ENCODE peak calls at places on chromosome 1, in ten cellular contexts. D, S, B, Q, Y, W, A, U, E and N are unnamed samples.

GRCh38 chr1:242670019-242670418 is 145.5 kb upstream of the PLD5 start:
- DNase-seq in D (no peak), S (no peak), B (no peak), Q (no peak), Y (no peak), W (no peak), A (no peak), U (no peak), E (no peak), N (no peak)

GRCh38 chr1:180131510-180131909 is 23.2 kb upstream of the QSOX1 start:
- DNase-seq in D (no peak), S (no peak), B (peak), Q (no peak), Y (no peak), W (no peak), A (no peak), U (no peak), E (no peak), N (no peak)

GRCh38 chr1:108503062-108503740 is 53.1 kb downstream of the NBPF6 start:
- DNase-seq in D (no peak), S (no peak), B (no peak), Q (no peak), Y (no peak), W (no peak), A (peak), U (no peak), E (no peak), N (no peak)

GRCh38 chr1:240344918-240345317 is 253.2 kb downstream of the FMN2 start:
- DNase-seq in D (no peak), S (no peak), B (no peak), Q (no peak), Y (no peak), W (no peak), A (no peak), U (no peak), E (no peak), N (no peak)

GRCh38 chr1:165633624-165634023 is 2.6 kb downstream of the MGST3 start:
- DNase-seq in D (no peak), S (no peak), B (peak), Q (no peak), Y (no peak), W (no peak), A (no peak), U (no peak), E (no peak), N (no peak)

GRCh38 chr1:64917328-64917861 is 49.0 kb downstream of the JAK1 start:
- DNase-seq in D (peak), S (peak), B (peak), Q (peak), Y (peak), W (no peak), A (peak), U (peak), E (no peak), N (no peak)

GRCh38 chr1:42853116-42853884 is 6.9 kb downstream of the ZNF691 start:
- DNase-seq in D (no peak), S (no peak), B (no peak), Q (no peak), Y (no peak), W (no peak), A (no peak), U (no peak), E (no peak), N (no peak)

GRCh38 chr1:153635872-153636271 is 2.0 kb downstream of the CHTOP start:
- DNase-seq in D (no peak), S (no peak), B (no peak), Q (no peak), Y (no peak), W (no peak), A (no peak), U (no peak), E (no peak), N (no peak)

GRCh38 chr1:82162526-82163420 is 362.0 kb downstream of the ADGRL2 start:
- DNase-seq in D (no peak), S (no peak), B (no peak), Q (no peak), Y (no peak), W (no peak), A (no peak), U (no peak), E (no peak), N (no peak)

DNA sequence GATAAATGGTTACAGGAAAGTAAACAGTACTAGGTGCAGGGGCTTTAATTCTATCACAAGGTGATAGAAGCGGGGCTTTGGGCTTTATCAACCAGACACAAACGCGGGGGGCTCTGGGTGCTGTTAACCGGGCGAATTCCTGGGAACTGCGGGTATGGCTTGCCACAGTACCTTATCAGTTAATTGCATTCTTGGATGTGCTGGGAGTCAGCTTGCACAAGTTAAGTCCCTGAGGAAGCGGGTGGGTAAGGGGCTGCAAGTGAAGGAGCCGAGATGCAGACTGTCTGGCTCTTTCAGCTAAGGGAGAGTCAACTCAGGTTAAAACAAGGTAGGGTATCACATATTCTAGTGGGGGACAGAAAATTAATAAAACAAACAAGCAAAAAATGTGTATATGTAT is 661 bp downstream of the GBP4 start:
- DNase-seq in D (no peak), S (no peak), B (peak), Q (no peak), Y (no peak), W (no peak), A (peak), U (no peak), E (no peak), N (no peak)
- H3K4me3 ChIP-seq in D (no peak), S (peak), B (peak), Q (peak), Y (peak), W (peak), A (no peak), U (peak), E (peak), N (peak)

GRCh38 chr1:173870252-173871075 is 2.3 kb downstream of the ZBTB37 start:
- DNase-seq in D (no peak), S (peak), B (peak), Q (peak), Y (no peak), W (no peak), A (no peak), U (no peak), E (peak), N (peak)
- TF ChIP-seq POLR2AphosphoS5 in D (no peak), S (peak), B (peak), Q (no peak), Y (no peak), W (no peak), A (no peak), U (no peak), E (peak), N (no peak)

GRCh38 chr1:160795951-160796383 is at the start of gene LY9:
- DNase-seq in D (no peak), S (peak), B (no peak), Q (peak), Y (no peak), W (no peak), A (no peak), U (no peak), E (peak), N (peak)
- H3K4me3 ChIP-seq in D (no peak), S (no peak), B (no peak), Q (no peak), Y (peak), W (no peak), A (no peak), U (no peak), E (peak), N (peak)

GRCh38 chr1:35178874-35179380 is 14.0 kb downstream of the SFPQ start:
- DNase-seq in D (no peak), S (no peak), B (no peak), Q (no peak), Y (no peak), W (no peak), A (no peak), U (no peak), E (no peak), N (no peak)
- TF ChIP-seq POLR2AphosphoS5 in D (no peak), S (no peak), B (no peak), Q (no peak), Y (no peak), W (no peak), A (no peak), U (no peak), E (peak), N (no peak)

DNA sequence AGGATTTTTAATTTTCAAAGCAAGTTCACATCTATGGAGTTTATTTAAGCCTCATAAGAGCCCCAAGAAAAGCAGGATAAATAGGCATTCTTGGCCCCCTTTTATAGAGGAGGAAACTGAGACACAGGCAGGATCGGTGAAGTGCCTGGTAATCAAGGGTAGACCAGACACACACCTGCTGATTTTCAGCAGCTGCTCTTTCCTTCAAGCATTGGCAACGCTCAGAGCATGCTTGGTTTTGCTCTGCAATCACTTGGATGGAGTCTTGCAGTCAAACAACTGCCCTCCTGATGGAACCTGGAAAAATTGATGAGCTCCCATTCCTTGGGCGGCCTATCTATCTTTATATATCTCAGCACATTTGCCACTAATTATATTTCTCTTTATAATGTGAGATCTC is 478.9 kb upstream of the CAMK1G start:
- DNase-seq in D (no peak), S (no peak), B (no peak), Q (no peak), Y (no peak), W (no peak), A (no peak), U (no peak), E (no peak), N (no peak)
- H3K4me3 ChIP-seq in D (no peak), S (no peak), B (no peak), Q (no peak), Y (no peak), W (no peak), A (no peak), U (no peak), E (no peak), N (no peak)

GRCh38 chr1:155174334-155175280 is 958 bp downstream of the TRIM46 start:
- DNase-seq in D (no peak), S (peak), B (peak), Q (peak), Y (peak), W (no peak), A (peak), U (peak), E (peak), N (peak)

GRCh38 chr1:155171836-155172731 is 1.0 kb downstream of the KRTCAP2 start:
- DNase-seq in D (no peak), S (no peak), B (no peak), Q (no peak), Y (no peak), W (no peak), A (no peak), U (no peak), E (peak), N (no peak)

GRCh38 chr1:155173478-155174333 is at the start of gene TRIM46:
- DNase-seq in D (no peak), S (peak), B (peak), Q (peak), Y (peak), W (no peak), A (peak), U (peak), E (peak), N (peak)

GRCh38 chr1:155170806-155171205 is 2.3 kb downstream of the KRTCAP2 start:
- DNase-seq in D (no peak), S (no peak), B (no peak), Q (no peak), Y (no peak), W (no peak), A (no peak), U (no peak), E (peak), N (no peak)

GRCh38 chr1:155172732-155173477 is at the start of gene KRTCAP2:
- DNase-seq in D (peak), S (peak), B (peak), Q (peak), Y (peak), W (peak), A (peak), U (peak), E (peak), N (peak)
- TF ChIP-seq POLR2AphosphoS5 in D (peak), S (peak), B (peak), Q (peak), Y (no peak), W (peak), A (peak), U (peak), E (peak), N (peak)

GRCh38 chr1:200042119-200042436 is 14.6 kb downstream of the NR5A2 start:
- DNase-seq in D (no peak), S (no peak), B (no peak), Q (no peak), Y (no peak), W (no peak), A (peak), U (no peak), E (no peak), N (no peak)
- H3K4me3 ChIP-seq in D (no peak), S (peak), B (peak), Q (peak), Y (peak), W (peak), A (peak), U (peak), E (no peak), N (peak)

GRCh38 chr1:233668146-233668724 is 54.3 kb downstream of the KCNK1 start:
- DNase-seq in D (no peak), S (no peak), B (no peak), Q (no peak), Y (no peak), W (no peak), A (no peak), U (no peak), E (no peak), N (no peak)

GRCh38 chr1:233664804-233665574 is 51.1 kb downstream of the KCNK1 start:
- DNase-seq in D (no peak), S (no peak), B (no peak), Q (no peak), Y (no peak), W (no peak), A (no peak), U (no peak), E (no peak), N (peak)

GRCh38 chr1:233665575-233666270 is 51.8 kb downstream of the KCNK1 start:
- DNase-seq in D (no peak), S (no peak), B (no peak), Q (no peak), Y (no peak), W (no peak), A (no peak), U (no peak), E (no peak), N (no peak)

GRCh38 chr1:233671286-233671685 is 57.4 kb downstream of the KCNK1 start:
- DNase-seq in D (no peak), S (no peak), B (no peak), Q (no peak), Y (no peak), W (no peak), A (no peak), U (no peak), E (no peak), N (no peak)

DNA sequence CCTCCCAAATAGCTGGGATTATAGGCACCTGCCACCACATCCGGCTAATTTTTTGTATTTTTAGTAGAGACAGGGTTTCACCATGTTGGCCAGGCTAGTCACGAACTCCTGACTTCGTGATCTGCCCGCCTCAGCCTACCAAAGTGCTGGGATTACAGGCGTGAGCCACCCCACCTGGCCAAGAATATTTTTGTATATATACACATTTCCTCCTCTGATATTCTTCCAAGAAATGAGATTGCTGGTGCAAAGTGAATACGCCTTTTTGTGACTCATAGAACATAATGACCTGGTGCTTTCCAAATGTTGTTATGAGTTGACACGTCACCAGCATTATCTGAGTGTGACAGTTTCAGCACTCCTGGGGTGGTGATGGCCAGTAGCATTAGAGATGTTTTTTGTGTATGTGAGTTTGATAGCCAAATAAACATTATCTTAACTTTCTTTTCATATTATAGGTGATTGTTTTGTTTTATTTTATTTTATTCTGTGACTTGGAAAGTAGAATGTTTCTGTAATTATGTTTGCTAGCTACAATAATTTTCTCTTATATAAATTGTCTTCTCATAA is 54.9 kb downstream of the KCNK1 start:
- DNase-seq in D (peak), S (no peak), B (peak), Q (peak), Y (no peak), W (no peak), A (no peak), U (no peak), E (no peak), N (no peak)
- TF ChIP-seq POLR2AphosphoS5 in D (no peak), S (peak), B (no peak), Q (peak), Y (peak), W (no peak), A (no peak), U (no peak), E (no peak), N (no peak)

DNA sequence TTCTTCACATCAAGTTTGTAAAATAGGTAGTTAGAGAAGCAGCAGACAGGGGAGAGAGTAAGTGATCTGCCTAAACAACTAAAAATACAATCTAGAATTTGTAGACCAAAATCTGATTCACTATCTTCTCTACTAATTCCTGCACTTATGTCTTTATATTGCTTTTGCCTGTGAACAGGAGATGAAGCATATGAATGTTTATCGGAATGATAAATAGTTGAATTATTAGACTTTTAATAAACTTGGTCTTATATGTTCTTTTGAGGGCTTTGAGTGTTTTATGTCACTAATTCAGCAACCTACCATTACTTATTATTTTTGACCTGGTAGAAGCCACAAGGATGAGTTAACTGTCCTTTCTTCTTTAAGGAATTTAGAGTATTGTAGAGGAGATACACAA is 2.3 kb downstream of the DESI2 start:
- DNase-seq in D (no peak), S (no peak), B (no peak), Q (no peak), Y (no peak), W (no peak), A (no peak), U (no peak), E (no peak), N (no peak)
- H3K4me3 ChIP-seq in D (no peak), S (peak), B (no peak), Q (no peak), Y (no peak), W (no peak), A (peak), U (peak), E (no peak), N (no peak)

DNA sequence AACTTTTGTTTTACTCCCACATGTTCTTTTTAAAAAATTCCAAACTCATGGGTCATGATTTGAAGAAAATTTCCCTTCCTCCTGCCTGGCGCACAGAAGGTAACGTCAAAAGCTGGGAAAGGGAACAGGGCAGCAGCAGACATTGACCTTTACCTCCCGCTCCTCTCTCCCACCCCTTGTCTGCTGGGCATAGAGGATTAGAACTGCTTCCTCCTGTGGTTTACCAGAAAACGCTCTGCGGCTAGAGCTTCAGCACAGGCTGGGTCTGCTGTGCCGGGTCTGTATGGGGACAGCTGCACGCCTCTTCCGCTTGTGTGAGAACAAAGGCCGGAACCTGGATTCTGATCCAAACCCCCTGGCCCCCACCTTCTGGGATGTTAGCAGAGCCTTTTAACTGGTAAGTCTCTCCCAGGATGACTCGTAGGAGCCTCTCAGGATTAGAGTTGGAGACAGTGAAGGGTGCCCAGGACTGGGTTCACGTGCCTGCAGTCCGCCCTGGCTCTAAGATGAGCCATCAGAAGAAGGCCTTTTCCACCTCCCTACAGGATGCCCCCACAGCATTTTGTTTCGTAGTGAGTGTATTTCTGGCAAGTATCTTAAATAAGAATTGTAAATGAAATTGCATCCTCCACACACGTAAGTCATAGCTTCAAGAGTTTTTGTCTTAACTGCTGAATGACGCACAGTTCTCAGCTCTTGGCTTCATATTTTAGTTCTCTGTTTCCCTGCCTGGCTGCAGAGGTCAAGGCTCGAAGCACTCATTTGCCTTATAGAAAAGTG is 5.2 kb downstream of the H6PD start:
- DNase-seq in D (no peak), S (peak), B (peak), Q (peak), Y (no peak), W (no peak), A (no peak), U (peak), E (peak), N (peak)
- TF ChIP-seq POLR2AphosphoS5 in D (no peak), S (peak), B (peak), Q (peak), Y (peak), W (peak), A (no peak), U (peak), E (peak), N (peak)